ENCODE peak calls at places on chromosomes 1 and 21, in seven cellular contexts. T is H1, S is IMR-90, P is mesendoderm, C is mesenchymal stem cell, I is neuronal stem cell, D is trophoblast cell. E is an unnamed sample.

GRCh38 chr21:46052703-46053651 is 44.9 kb upstream of the COL6A2 start:
- DNase-seq in T (no peak), S (peak; percentile 95), P (peak; percentile 49), C (peak; percentile 86), I (no peak), D (peak; percentile 63), E (peak; percentile 27)

GRCh38 chr1:230682274-230682673 is 31.6 kb downstream of the AGT start:
- DNase-seq in T (no peak), S (no peak), P (no peak), C (no peak), I (no peak), D (no peak), E (no peak)

GRCh38 chr1:2840036-2840809 is 38.7 kb upstream of the TTC34 start:
- DNase-seq in T (no peak), S (no peak), P (peak; percentile 34), C (no peak), I (no peak), D (no peak), E (no peak)

GRCh38 chr1:164624393-164624792 is 65.4 kb downstream of the PBX1 start:
- DNase-seq in T (no peak), S (no peak), P (no peak), C (no peak), I (no peak), D (peak; percentile 56), E (no peak)

GRCh38 chr1:212190169-212190568 is 95.0 kb upstream of the PPP2R5A start:
- DNase-seq in T (no peak), S (no peak), P (peak; percentile 8), C (no peak), I (no peak), D (no peak), E (peak; percentile 36)

GRCh38 chr1:245599413-245600174 is 444.8 kb downstream of the KIF26B start:
- DNase-seq in T (no peak), S (peak; percentile 94), P (peak; percentile 73), C (peak; percentile 97), I (no peak), D (peak; percentile 96), E (peak; percentile 28)

GRCh38 chr1:31790140-31790539 is 25.7 kb downstream of the SPOCD1 start:
- DNase-seq in T (no peak), S (no peak), P (no peak), C (no peak), I (no peak), D (no peak), E (peak; percentile 2)

GRCh38 chr1:84892657-84893618 is at the start of gene LPAR3:
- DNase-seq in T (no peak), S (no peak), P (peak; percentile 86), C (peak; percentile 28), I (peak; percentile 67), D (peak; percentile 64), E (peak; percentile 88)

GRCh38 chr1:35439626-35440025 is 117.6 kb downstream of the KIAA0319L start:
- DNase-seq in T (no peak), S (no peak), P (no peak), C (no peak), I (no peak), D (peak; percentile 68), E (no peak)

GRCh38 chr1:63042278-63042677 is 258.3 kb downstream of the ATG4C start:
- DNase-seq in T (no peak), S (no peak), P (no peak), C (no peak), I (no peak), D (no peak), E (no peak)

GRCh38 chr1:231420959-231421615 is 1.0 kb downstream of the EGLN1 start:
- DNase-seq in T (no peak), S (peak; percentile 48), P (peak; percentile 68), C (peak; percentile 75), I (peak; percentile 48), D (peak; percentile 69), E (peak; percentile 64)

GRCh38 chr1:23010734-23011449 is 4.8 kb downstream of the TEX46 start:
- DNase-seq in T (no peak), S (peak; percentile 56), P (no peak), C (peak; percentile 28), I (no peak), D (peak; percentile 96), E (no peak)

GRCh38 chr1:17569200-17570139 is 30.0 kb downstream of the ARHGEF10L start:
- DNase-seq in T (no peak), S (peak; percentile 84), P (peak; percentile 74), C (peak; percentile 86), I (no peak), D (peak; percentile 66), E (no peak)

GRCh38 chr21:34545079-34545884 is 33.3 kb upstream of the KCNE1 start:
- DNase-seq in T (no peak), S (peak; percentile 73), P (peak; percentile 68), C (peak; percentile 80), I (no peak), D (peak; percentile 85), E (no peak)

GRCh38 chr21:46173573-46173972 is 10.7 kb downstream of the SPATC1L start:
- DNase-seq in T (no peak), S (no peak), P (no peak), C (no peak), I (no peak), D (no peak), E (no peak)

GRCh38 chr1:220186752-220187151 is 85.5 kb downstream of the RAB3GAP2 start:
- DNase-seq in T (no peak), S (no peak), P (no peak), C (no peak), I (no peak), D (no peak), E (no peak)

GRCh38 chr1:80910426-80910825 is 890.3 kb upstream of the ADGRL2 start:
- DNase-seq in T (no peak), S (no peak), P (no peak), C (no peak), I (no peak), D (peak; percentile 77), E (no peak)

GRCh38 chr1:36966242-36966641 is 68.1 kb downstream of the GRIK3 start:
- DNase-seq in T (no peak), S (peak; percentile 1), P (peak; percentile 47), C (no peak), I (peak; percentile 46), D (peak; percentile 39), E (peak; percentile 58)

GRCh38 chr1:110501725-110502124 is 17.2 kb downstream of the KCNA10 start:
- DNase-seq in T (no peak), S (no peak), P (no peak), C (no peak), I (no peak), D (no peak), E (no peak)

GRCh38 chr21:32889596-32889995 is 118.0 kb upstream of the PAXBP1 start:
- DNase-seq in T (no peak), S (no peak), P (no peak), C (no peak), I (no peak), D (peak; percentile 14), E (no peak)

GRCh38 chr1:172497230-172497629 is 35.7 kb upstream of the SUCO start:
- DNase-seq in T (peak; percentile 23), S (peak; percentile 11), P (peak; percentile 96), C (peak; percentile 6), I (peak; percentile 58), D (peak; percentile 55), E (peak; percentile 62)

GRCh38 chr1:220874201-220874655 is 5.0 kb upstream of the HLX start:
- DNase-seq in T (no peak), S (peak; percentile 66), P (peak; percentile 58), C (peak; percentile 67), I (no peak), D (peak; percentile 43), E (peak; percentile 60)

GRCh38 chr21:42568834-42569731 is 55.4 kb downstream of the SLC37A1 start:
- DNase-seq in T (no peak), S (no peak), P (no peak), C (no peak), I (no peak), D (no peak), E (no peak)

GRCh38 chr21:27569831-27570230 is 602.9 kb upstream of the ADAMTS5 start:
- DNase-seq in T (no peak), S (no peak), P (no peak), C (peak; percentile 17), I (no peak), D (peak; percentile 28), E (no peak)

GRCh38 chr1:182279302-182279701 is 112.3 kb downstream of the GLUL start:
- DNase-seq in T (no peak), S (no peak), P (no peak), C (no peak), I (no peak), D (no peak), E (no peak)
- H3K18ac ChIP-seq in T (no peak overlapping the region), S (no peak overlapping the region), P (no peak overlapping the region), C (no peak overlapping the region), I (no peak overlapping the region), D (no peak overlapping the region), E (no peak overlapping the region)

GRCh38 chr1:43121251-43121650 is 50.8 kb downstream of the EBNA1BP2 start:
- DNase-seq in T (no peak), S (no peak), P (no peak), C (no peak), I (no peak), D (peak; percentile 50), E (no peak)
- H3K18ac ChIP-seq in T (peak overlapping the region; percentile 24), S (no peak overlapping the region), P (no peak overlapping the region), C (no peak overlapping the region), I (no peak overlapping the region), D (no peak overlapping the region), E (no peak overlapping the region)

GRCh38 chr1:203638914-203639313 is 12.3 kb downstream of the ATP2B4 start:
- DNase-seq in T (no peak), S (no peak), P (peak; percentile 43), C (no peak), I (no peak), D (no peak), E (no peak)
- H3K18ac ChIP-seq in T (no peak overlapping the region), S (no peak overlapping the region), P (no peak overlapping the region), C (no peak overlapping the region), I (no peak overlapping the region), D (no peak overlapping the region), E (no peak overlapping the region)

GRCh38 chr1:183812111-183812510 is 7.2 kb downstream of the RGL1 start:
- DNase-seq in T (no peak), S (no peak), P (no peak), C (no peak), I (no peak), D (no peak), E (no peak)
- H3K18ac ChIP-seq in T (no peak overlapping the region), S (no peak overlapping the region), P (peak overlapping the region; percentile 78), C (no peak overlapping the region), I (no peak overlapping the region), D (no peak overlapping the region), E (no peak overlapping the region)